ENCODE peak calls at places on chromosomes 2 and 18, in five cellular contexts. A is activated naive CD4-positive, alpha-beta T cell treated with anti-CD3 and anti-CD28 coated beads, Interleukin-2, amount 10 ng/mL, durations not matched to agents 7 days and 5 days; O is stimulated activated naive CD4-positive, alpha-beta T cell; J is activated CD8-positive, alpha-beta memory T cell treated with anti-CD3 and anti-CD28 coated beads, Interleukin-2, amount 50 U/mL, for 48 hours; I is keratinocyte. X is an unnamed sample.

GRCh38 chr2:120884406-120885290 is 149.0 kb downstream of the GLI2 start:
- DNase-seq in A (no peak), O (no peak), J (no peak), I (no peak), X (no peak)

GRCh38 chr18:44033144-44033543 is 647.5 kb upstream of the SETBP1 start:
- DNase-seq in A (no peak), O (no peak), J (no peak), I (no peak), X (no peak)

GRCh38 chr2:216339456-216340279 is 32.6 kb downstream of the MARCHF4 start:
- DNase-seq in A (no peak), O (no peak), J (no peak), I (no peak), X (peak)

GRCh38 chr2:62465741-62466500 is 40.1 kb downstream of the TMEM17 start:
- DNase-seq in A (no peak), O (no peak), J (no peak), I (no peak), X (peak)

GRCh38 chr2:148660999-148661398 is 16.4 kb downstream of the EPC2 start:
- DNase-seq in A (no peak), O (no peak), J (no peak), I (no peak), X (no peak)

GRCh38 chr2:15852811-15853210 is 87.5 kb upstream of the MYCN start:
- DNase-seq in A (no peak), O (no peak), J (no peak), I (no peak), X (no peak)

GRCh38 chr2:8546319-8547283 is 135.3 kb upstream of the ID2 start:
- DNase-seq in A (no peak), O (no peak), J (peak), I (no peak), X (peak)

GRCh38 chr2:223852281-223852795 is 15.0 kb upstream of the AP1S3 start:
- DNase-seq in A (no peak), O (no peak), J (no peak), I (no peak), X (no peak)

GRCh38 chr2:141992695-141993094 is 138.1 kb downstream of the LRP1B start:
- DNase-seq in A (no peak), O (no peak), J (no peak), I (no peak), X (no peak)

GRCh38 chr2:235990344-235990743 is 177.8 kb downstream of the GBX2 start:
- DNase-seq in A (no peak), O (no peak), J (peak), I (no peak), X (no peak)

GRCh38 chr2:160498147-160498546 is 4.5 kb upstream of the RBMS1 start:
- DNase-seq in A (no peak), O (no peak), J (no peak), I (no peak), X (no peak)

GRCh38 chr2:226965376-226965775 is 129.5 kb downstream of the RHBDD1 start:
- DNase-seq in A (no peak), O (no peak), J (no peak), I (no peak), X (no peak)

GRCh38 chr2:204842731-204843490 is 297.6 kb downstream of the PARD3B start:
- DNase-seq in A (peak), O (no peak), J (no peak), I (no peak), X (peak)

GRCh38 chr2:32363588-32363987 is 6.8 kb downstream of the BIRC6 start:
- DNase-seq in A (no peak), O (no peak), J (no peak), I (no peak), X (no peak)

X was measured in uterus.